ENCODE peak calls at places on chromosomes 16 and 17, in six cellular contexts. E is CD8-positive, alpha-beta memory T cell; J is right cardiac atrium; G is SK-N-SH; P is cardiac muscle cell; T is IMR-90. D is an unnamed sample.

GRCh38 chr17:7215652-7216139 is 3.9 kb downstream of the DLG4 start:
- DNase-seq in E (peak; percentile 47), J (peak; percentile 18), G (peak; percentile 59), P (no peak), T (peak; percentile 14), D (no peak)

GRCh38 chr16:70714526-70715112 is 28.8 kb upstream of the MTSS2 start:
- DNase-seq in E (no peak), J (no peak), G (no peak), P (no peak), T (no peak), D (no peak)

GRCh38 chr17:74873874-74874614 is 1.2 kb upstream of the FDXR start:
- DNase-seq in E (no peak), J (no peak), G (peak; percentile 68), P (no peak), T (no peak), D (no peak)

GRCh38 chr17:76232342-76232741 is 8.0 kb downstream of the RNF157 start:
- DNase-seq in E (no peak), J (no peak), G (no peak), P (no peak), T (peak; percentile 98), D (no peak)

GRCh38 chr17:59149841-59150511 is 5.0 kb downstream of the SKA2 start:
- DNase-seq in E (no peak), J (no peak), G (no peak), P (no peak), T (no peak), D (no peak)

GRCh38 chr17:8382052-8382879 is 727 bp downstream of the RPL26 start:
- DNase-seq in E (no peak), J (no peak), G (no peak), P (peak; percentile 21), T (no peak), D (no peak)

GRCh38 chr16:70433456-70434103 is 5.3 kb downstream of the ST3GAL2 start:
- DNase-seq in E (no peak), J (peak; percentile 69), G (peak; percentile 70), P (peak; percentile 89), T (peak; percentile 87), D (peak; percentile 61)

GRCh38 chr17:8360751-8361150 is 15.8 kb downstream of the KRABD2 start:
- DNase-seq in E (no peak), J (no peak), G (no peak), P (no peak), T (no peak), D (no peak)

GRCh38 chr16:49453983-49454382 is 80.4 kb downstream of the C16orf78 start:
- DNase-seq in E (no peak), J (no peak), G (no peak), P (no peak), T (no peak), D (no peak)

GRCh38 chr16:13909872-13910303 is 10.1 kb upstream of the ERCC4 start:
- DNase-seq in E (no peak), J (peak; percentile 64), G (no peak), P (peak; percentile 98), T (peak; percentile 75), D (no peak)

GRCh38 chr16:363110-364090 is 6.9 kb downstream of the MRPL28 start:
- DNase-seq in E (no peak), J (no peak), G (peak; percentile 58), P (no peak), T (no peak), D (peak; percentile 12)

GRCh38 chr17:74513987-74514631 is 17.2 kb downstream of the CD300LB start:
- DNase-seq in E (peak; percentile 72), J (no peak), G (no peak), P (peak; percentile 52), T (peak; percentile 31), D (no peak)

GRCh38 chr16:9846362-9847099 is 335.7 kb downstream of the GRIN2A start:
- DNase-seq in E (no peak), J (no peak), G (no peak), P (no peak), T (no peak), D (no peak)

GRCh38 chr17:76740329-76741118 is 2.6 kb downstream of the MFSD11 start:
- DNase-seq in E (no peak), J (no peak), G (no peak), P (peak; percentile 59), T (peak; percentile 66), D (no peak)

GRCh38 chr17:17840751-17841591 is 4.2 kb upstream of the SREBF1 start:
- DNase-seq in E (no peak), J (no peak), G (no peak), P (peak; percentile 54), T (peak; percentile 54), D (no peak)

GRCh38 chr16:19707699-19708497 is 10.1 kb downstream of the KNOP1 start:
- DNase-seq in E (no peak), J (no peak), G (no peak), P (no peak), T (no peak), D (no peak)

GRCh38 chr16:51164167-51164566 is 13.1 kb upstream of the SALL1 start:
- DNase-seq in E (no peak), J (no peak), G (no peak), P (no peak), T (peak; percentile 67), D (no peak)

GRCh38 chr16:88672776-88673175 is 9.9 kb upstream of the MVD start:
- DNase-seq in E (no peak), J (peak; percentile 9), G (peak; percentile 71), P (no peak), T (no peak), D (no peak)

GRCh38 chr17:41507315-41507880 is 2.0 kb upstream of the KRT13 start:
- DNase-seq in E (no peak), J (no peak), G (no peak), P (no peak), T (no peak), D (no peak)

GRCh38 chr17:44159519-44160210 is 10.8 kb upstream of the ASB16 start:
- DNase-seq in E (no peak), J (no peak), G (no peak), P (peak; percentile 51), T (peak; percentile 25), D (no peak)

GRCh38 chr16:53789159-53789558 is 85.2 kb downstream of the FTO start:
- DNase-seq in E (no peak), J (no peak), G (no peak), P (peak; percentile 82), T (peak; percentile 84), D (no peak)

GRCh38 chr17:78131172-78132085 is 858 bp downstream of the TMC8 start:
- DNase-seq in E (peak; percentile 77), J (no peak), G (peak; percentile 81), P (no peak), T (no peak), D (peak; percentile 54)

GRCh38 chr16:30657866-30658730 is at the start of gene FBRS:
- DNase-seq in E (peak; percentile 100), J (peak; percentile 100), G (peak; percentile 96), P (peak; percentile 100), T (peak; percentile 100), D (peak; percentile 100)

DNA sequence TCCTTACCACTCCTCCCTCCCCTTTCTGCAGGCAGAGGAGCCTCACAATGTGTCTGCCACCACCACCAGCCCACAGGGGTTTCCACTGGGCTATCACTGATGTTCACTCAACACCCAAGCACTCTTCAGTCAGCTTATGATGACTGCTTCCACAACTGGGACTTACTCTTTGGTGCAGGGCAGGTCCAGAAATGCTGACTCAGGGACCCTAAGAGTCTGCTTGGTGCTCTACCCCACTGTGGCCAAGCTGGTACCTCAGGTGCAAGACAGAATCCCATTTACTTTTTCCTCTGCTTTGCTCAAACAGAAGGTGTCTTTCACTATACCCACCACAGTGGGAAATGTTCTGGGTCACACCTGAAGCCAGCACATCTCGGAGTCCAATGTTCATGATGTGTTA is 40.1 kb downstream of the ZNF267 start:
- DNase-seq in E (no peak), J (no peak), G (no peak), P (no peak), T (no peak), D (no peak)
- H3K9me3 ChIP-seq in E (peaks cover 75% of the 10 kb centered on the region), J (peaks cover 20% of the 10 kb centered on the region), G (peaks cover 62% of the 10 kb centered on the region), P (peaks cover 33% of the 10 kb centered on the region), T (peaks cover 44% of the 10 kb centered on the region), D (peaks cover 89% of the 10 kb centered on the region)

GRCh38 chr16:56635441-56635967 is 3.0 kb upstream of the MT1A start:
- DNase-seq in E (no peak), J (no peak), G (peak; percentile 55), P (no peak), T (no peak), D (no peak)
- H3K9me3 ChIP-seq in E (no peaks in the 10 kb centered on the region), J (no peaks in the 10 kb centered on the region), G (no peaks in the 10 kb centered on the region), P (no peaks in the 10 kb centered on the region), T (peaks cover 2% of the 10 kb centered on the region), D (no peaks in the 10 kb centered on the region)

GRCh38 chr17:73280191-73280590 is 18.5 kb upstream of the CPSF4L start:
- DNase-seq in E (no peak), J (no peak), G (no peak), P (no peak), T (no peak), D (no peak)
- H3K9me3 ChIP-seq in E (no peaks in the 10 kb centered on the region), J (no peaks in the 10 kb centered on the region), G (no peaks in the 10 kb centered on the region), P (no peaks in the 10 kb centered on the region), T (no peaks in the 10 kb centered on the region), D (no peaks in the 10 kb centered on the region)

DNA sequence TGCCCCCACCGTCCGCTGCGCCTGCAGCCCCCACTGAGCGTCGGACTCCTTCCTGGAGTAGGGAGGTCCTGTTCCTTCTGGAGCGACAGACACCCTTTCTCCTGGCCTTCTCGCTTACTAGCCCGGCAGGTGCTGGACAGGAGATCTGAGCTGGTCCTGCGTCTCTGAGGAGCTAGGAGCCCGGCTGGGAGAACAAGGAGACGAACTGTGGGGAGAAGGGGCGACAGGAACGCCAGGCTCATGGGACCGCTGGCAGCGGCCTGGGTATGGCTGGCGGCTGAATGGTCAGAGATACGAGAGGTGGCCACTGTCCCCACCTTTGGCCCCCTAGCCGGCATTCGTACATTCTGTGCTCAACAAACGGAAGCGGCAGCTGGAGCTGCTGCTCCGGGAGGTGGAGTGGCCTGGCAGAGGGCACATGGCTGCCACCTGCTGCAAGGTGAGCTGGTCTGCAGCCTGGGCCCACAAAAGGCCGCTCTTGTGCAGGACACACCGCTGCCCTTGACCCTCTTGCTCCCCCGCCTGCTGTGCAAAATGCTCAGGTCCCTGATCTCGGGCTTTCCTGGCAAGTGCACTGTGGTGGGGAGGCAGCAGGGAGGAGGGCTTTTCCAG is 2066.7 kb downstream of the TP53TG3F start:
- DNase-seq in E (no peak), J (no peak), G (peak; percentile 59), P (no peak), T (no peak), D (no peak)
- H3K9me3 ChIP-seq in E (no peaks in the 10 kb centered on the region), J (peaks cover 1% of the 10 kb centered on the region), G (no peaks in the 10 kb centered on the region), P (no peaks in the 10 kb centered on the region), T (peaks cover 18% of the 10 kb centered on the region), D (no peaks in the 10 kb centered on the region)

DNA sequence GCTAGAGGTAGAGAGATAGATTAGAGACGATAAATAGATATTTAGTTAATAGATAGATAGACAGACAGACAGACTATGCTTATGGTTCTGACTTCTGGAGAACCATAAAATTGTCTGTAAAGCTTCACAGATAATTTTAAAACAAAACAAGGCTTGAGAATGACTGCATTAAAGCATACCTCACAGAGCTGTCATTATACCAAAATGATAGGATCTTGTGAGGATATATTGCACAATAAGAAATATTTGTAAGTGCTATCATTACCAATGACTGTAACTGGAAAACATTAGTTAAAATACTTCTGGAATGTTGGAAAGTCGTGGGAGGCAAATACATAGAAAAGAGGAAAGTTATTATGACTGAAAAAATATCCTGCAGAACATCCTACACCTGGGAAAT is 3.6 kb upstream of the OR1E1 start:
- DNase-seq in E (no peak), J (no peak), G (no peak), P (no peak), T (no peak), D (no peak)
- H3K9me3 ChIP-seq in E (no peaks in the 10 kb centered on the region), J (no peaks in the 10 kb centered on the region), G (no peaks in the 10 kb centered on the region), P (no peaks in the 10 kb centered on the region), T (peaks cover 5% of the 10 kb centered on the region), D (peaks cover 8% of the 10 kb centered on the region)

GRCh38 chr17:21686165-21687015 is 5.9 kb upstream of the KCNJ18 start:
- DNase-seq in E (no peak), J (no peak), G (no peak), P (no peak), T (no peak), D (no peak)
- H3K9me3 ChIP-seq in E (no peaks in the 10 kb centered on the region), J (no peaks in the 10 kb centered on the region), G (no peaks in the 10 kb centered on the region), P (no peaks in the 10 kb centered on the region), T (peaks cover 22% of the 10 kb centered on the region), D (no peaks in the 10 kb centered on the region)